ENCODE peak calls at places on chromosomes 11 and 22, in eight cellular contexts. One of them, this sample, is unnamed.

GRCh38 chr11:63862923-63863322 is 24.0 kb downstream of the MARK2 start:
- DNase-seq in HFF-Myc: no peak
- DNase-seq in fibroblast of the conjunctiva: no peak
- DNase-seq in NCI-H2227 treated with DMSO at 0.1 percent for 48 hours: no peak
- DNase-seq in IMR-90: no peak
- DNase-seq in amygdala: no peak
- DNase-seq in bronchial epithelial cell: no peak
- DNase-seq in neuronal stem cell: no peak
- DNase-seq in this sample: no peak

GRCh38 chr22:31616315-31616980 is 45.6 kb downstream of the PISD start:
- DNase-seq in amygdala: no peak
- DNase-seq in NCI-H2227 treated with DMSO at 0.1 percent for 48 hours: no peak
- DNase-seq in IMR-90: no peak
- DNase-seq in bronchial epithelial cell: no peak
- DNase-seq in neuronal stem cell: no peak
- DNase-seq in HFF-Myc: no peak
- DNase-seq in fibroblast of the conjunctiva: no peak
- DNase-seq in this sample: no peak

GRCh38 chr22:23533771-23534191 is 46.3 kb downstream of the IGLL1 start:
- DNase-seq in fibroblast of the conjunctiva: no peak
- DNase-seq in amygdala: no peak
- DNase-seq in NCI-H2227 treated with DMSO at 0.1 percent for 48 hours: no peak
- DNase-seq in neuronal stem cell: no peak
- DNase-seq in HFF-Myc: no peak
- DNase-seq in bronchial epithelial cell: no peak
- DNase-seq in IMR-90: no peak
- DNase-seq in this sample: no peak

GRCh38 chr22:19815093-19815822 is 39.4 kb downstream of the GNB1L start:
- DNase-seq in bronchial epithelial cell: no peak
- DNase-seq in IMR-90: no peak
- DNase-seq in HFF-Myc: no peak
- DNase-seq in NCI-H2227 treated with DMSO at 0.1 percent for 48 hours: no peak
- DNase-seq in fibroblast of the conjunctiva: no peak
- DNase-seq in amygdala: no peak
- DNase-seq in neuronal stem cell: no peak
- DNase-seq in this sample: no peak

GRCh38 chr11:130603585-130603906 is 155.1 kb downstream of the ADAMTS15 start:
- DNase-seq in HFF-Myc: no peak
- DNase-seq in amygdala: no peak
- DNase-seq in bronchial epithelial cell: no peak
- DNase-seq in NCI-H2227 treated with DMSO at 0.1 percent for 48 hours: no peak
- DNase-seq in IMR-90: no peak
- DNase-seq in fibroblast of the conjunctiva: no peak
- DNase-seq in neuronal stem cell: no peak
- DNase-seq in this sample: no peak

GRCh38 chr11:67315325-67315909 is 12.1 kb downstream of the SSH3 start:
- DNase-seq in fibroblast of the conjunctiva: no peak
- DNase-seq in NCI-H2227 treated with DMSO at 0.1 percent for 48 hours: no peak
- DNase-seq in HFF-Myc: no peak
- DNase-seq in bronchial epithelial cell: no peak
- DNase-seq in IMR-90: no peak
- DNase-seq in neuronal stem cell: no peak
- DNase-seq in amygdala: no peak
- DNase-seq in this sample: no peak

GRCh38 chr11:13068211-13068610 is 59.1 kb downstream of the RASSF10 start:
- DNase-seq in IMR-90: no peak
- DNase-seq in fibroblast of the conjunctiva: no peak
- DNase-seq in amygdala: no peak
- DNase-seq in neuronal stem cell: no peak
- DNase-seq in HFF-Myc: no peak
- DNase-seq in bronchial epithelial cell: peak; percentile 92
- DNase-seq in NCI-H2227 treated with DMSO at 0.1 percent for 48 hours: no peak
- DNase-seq in this sample: no peak

GRCh38 chr11:110606415-110606814 is 105.8 kb downstream of the ARHGAP20 start:
- DNase-seq in IMR-90: no peak
- DNase-seq in bronchial epithelial cell: no peak
- DNase-seq in amygdala: no peak
- DNase-seq in neuronal stem cell: no peak
- DNase-seq in fibroblast of the conjunctiva: no peak
- DNase-seq in NCI-H2227 treated with DMSO at 0.1 percent for 48 hours: no peak
- DNase-seq in HFF-Myc: no peak
- DNase-seq in this sample: no peak

GRCh38 chr11:66315921-66316811 is 678 bp downstream of the CD248 start:
- DNase-seq in amygdala: no peak
- DNase-seq in NCI-H2227 treated with DMSO at 0.1 percent for 48 hours: no peak
- DNase-seq in neuronal stem cell: no peak
- DNase-seq in bronchial epithelial cell: no peak
- DNase-seq in fibroblast of the conjunctiva: no peak
- DNase-seq in HFF-Myc: no peak
- DNase-seq in IMR-90: no peak
- DNase-seq in this sample: no peak

GRCh38 chr11:65112551-65113360 is 1.1 kb downstream of the TM7SF2 start:
- DNase-seq in bronchial epithelial cell: no peak
- DNase-seq in NCI-H2227 treated with DMSO at 0.1 percent for 48 hours: peak; percentile 19
- DNase-seq in HFF-Myc: no peak
- DNase-seq in amygdala: no peak
- DNase-seq in fibroblast of the conjunctiva: no peak
- DNase-seq in IMR-90: peak; percentile 27
- DNase-seq in neuronal stem cell: no peak
- DNase-seq in this sample: peak; percentile 36

GRCh38 chr11:75475767-75476650 is 43.0 kb upstream of the KLHL35 start:
- DNase-seq in fibroblast of the conjunctiva: peak; percentile 22
- DNase-seq in HFF-Myc: peak; percentile 36
- DNase-seq in NCI-H2227 treated with DMSO at 0.1 percent for 48 hours: no peak
- DNase-seq in amygdala: no peak
- DNase-seq in bronchial epithelial cell: peak; percentile 61
- DNase-seq in IMR-90: peak; percentile 60
- DNase-seq in neuronal stem cell: no peak
- DNase-seq in this sample: no peak

GRCh38 chr11:115503083-115503885 is 931 bp downstream of the CADM1 start:
- DNase-seq in bronchial epithelial cell: peak; percentile 44
- DNase-seq in amygdala: peak; percentile 70
- DNase-seq in HFF-Myc: no peak
- DNase-seq in IMR-90: peak; percentile 71
- DNase-seq in fibroblast of the conjunctiva: no peak
- DNase-seq in neuronal stem cell: peak; percentile 57
- DNase-seq in NCI-H2227 treated with DMSO at 0.1 percent for 48 hours: peak; percentile 32
- DNase-seq in this sample: peak; percentile 75

GRCh38 chr11:46918087-46918751 is at the start of gene LRP4:
- DNase-seq in NCI-H2227 treated with DMSO at 0.1 percent for 48 hours: no peak
- DNase-seq in fibroblast of the conjunctiva: no peak
- DNase-seq in HFF-Myc: no peak
- DNase-seq in bronchial epithelial cell: no peak
- DNase-seq in amygdala: no peak
- DNase-seq in IMR-90: no peak
- DNase-seq in neuronal stem cell: no peak
- DNase-seq in this sample: peak; percentile 47

GRCh38 chr11:100793525-100793924 is 106.4 kb downstream of the ARHGAP42 start:
- DNase-seq in fibroblast of the conjunctiva: no peak
- DNase-seq in IMR-90: no peak
- DNase-seq in amygdala: no peak
- DNase-seq in NCI-H2227 treated with DMSO at 0.1 percent for 48 hours: no peak
- DNase-seq in HFF-Myc: no peak
- DNase-seq in neuronal stem cell: no peak
- DNase-seq in bronchial epithelial cell: peak; percentile 38
- DNase-seq in this sample: no peak

GRCh38 chr11:35077709-35078695 is 61.0 kb upstream of the CD44 start:
- DNase-seq in NCI-H2227 treated with DMSO at 0.1 percent for 48 hours: no peak
- DNase-seq in neuronal stem cell: no peak
- DNase-seq in IMR-90: peak; percentile 84
- DNase-seq in bronchial epithelial cell: peak; percentile 96
- DNase-seq in HFF-Myc: peak; percentile 58
- DNase-seq in fibroblast of the conjunctiva: no peak
- DNase-seq in amygdala: no peak
- DNase-seq in this sample: no peak

GRCh38 chr22:39185601-39186012 is 33.1 kb upstream of the CBX7 start:
- DNase-seq in HFF-Myc: no peak
- DNase-seq in neuronal stem cell: no peak
- DNase-seq in amygdala: peak; percentile 23
- DNase-seq in fibroblast of the conjunctiva: no peak
- DNase-seq in bronchial epithelial cell: no peak
- DNase-seq in IMR-90: peak; percentile 49
- DNase-seq in NCI-H2227 treated with DMSO at 0.1 percent for 48 hours: no peak
- DNase-seq in this sample: peak; percentile 12

GRCh38 chr11:130636672-130637463 is 188.4 kb downstream of the ADAMTS15 start:
- DNase-seq in fibroblast of the conjunctiva: no peak
- DNase-seq in amygdala: no peak
- DNase-seq in neuronal stem cell: no peak
- DNase-seq in bronchial epithelial cell: peak; percentile 99
- DNase-seq in NCI-H2227 treated with DMSO at 0.1 percent for 48 hours: no peak
- DNase-seq in HFF-Myc: peak; percentile 53
- DNase-seq in IMR-90: peak; percentile 92
- DNase-seq in this sample: no peak

GRCh38 chr22:23218867-23219251 is 38.5 kb downstream of the BCR start:
- DNase-seq in bronchial epithelial cell: no peak
- DNase-seq in fibroblast of the conjunctiva: no peak
- DNase-seq in neuronal stem cell: no peak
- DNase-seq in amygdala: no peak
- DNase-seq in HFF-Myc: no peak
- DNase-seq in IMR-90: peak; percentile 62
- DNase-seq in NCI-H2227 treated with DMSO at 0.1 percent for 48 hours: peak; percentile 34
- DNase-seq in this sample: no peak

GRCh38 chr11:88292156-88292844 is 45.2 kb downstream of the CTSC start:
- DNase-seq in NCI-H2227 treated with DMSO at 0.1 percent for 48 hours: no peak
- DNase-seq in IMR-90: peak; percentile 22
- DNase-seq in HFF-Myc: no peak
- DNase-seq in amygdala: no peak
- DNase-seq in bronchial epithelial cell: peak; percentile 31
- DNase-seq in fibroblast of the conjunctiva: no peak
- DNase-seq in neuronal stem cell: no peak
- DNase-seq in this sample: peak; percentile 1

GRCh38 chr22:38882480-38882879 is 10.5 kb upstream of the CBX6 start:
- DNase-seq in bronchial epithelial cell: no peak
- DNase-seq in amygdala: no peak
- DNase-seq in neuronal stem cell: no peak
- DNase-seq in IMR-90: peak; percentile 33
- DNase-seq in NCI-H2227 treated with DMSO at 0.1 percent for 48 hours: no peak
- DNase-seq in HFF-Myc: no peak
- DNase-seq in fibroblast of the conjunctiva: no peak
- DNase-seq in this sample: no peak

GRCh38 chr11:111441443-111441842 is 62.4 kb upstream of the POU2AF1 start:
- DNase-seq in bronchial epithelial cell: peak; percentile 74
- DNase-seq in neuronal stem cell: no peak
- DNase-seq in NCI-H2227 treated with DMSO at 0.1 percent for 48 hours: no peak
- DNase-seq in IMR-90: peak; percentile 99
- DNase-seq in fibroblast of the conjunctiva: no peak
- DNase-seq in HFF-Myc: no peak
- DNase-seq in amygdala: no peak
- DNase-seq in this sample: no peak

GRCh38 chr22:41561335-41561734 is 525 bp downstream of the CSDC2 start:
- DNase-seq in HFF-Myc: no peak
- DNase-seq in fibroblast of the conjunctiva: no peak
- DNase-seq in amygdala: no peak
- DNase-seq in NCI-H2227 treated with DMSO at 0.1 percent for 48 hours: no peak
- DNase-seq in neuronal stem cell: no peak
- DNase-seq in bronchial epithelial cell: no peak
- DNase-seq in IMR-90: no peak
- DNase-seq in this sample: peak; percentile 19

GRCh38 chr11:34366522-34366921 is 8.7 kb upstream of the ABTB2 start:
- DNase-seq in HFF-Myc: no peak
- DNase-seq in amygdala: no peak
- DNase-seq in bronchial epithelial cell: peak; percentile 73
- DNase-seq in fibroblast of the conjunctiva: no peak
- DNase-seq in IMR-90: no peak
- DNase-seq in NCI-H2227 treated with DMSO at 0.1 percent for 48 hours: no peak
- DNase-seq in neuronal stem cell: no peak
- DNase-seq in this sample: no peak

This sample was measured in anterior cingulate cortex.